ENCODE peak calls at places on chromosome 17, in five cellular contexts. X is HepG2, S is K562, D is A549, M is GM12878. F is an unnamed sample.

GRCh38 chr17:47846741-47847340 is 4.1 kb downstream of the SP6 start:
- DNase-seq in D (no peak), X (no peak), M (no peak), S (no peak), F (peak)

GRCh38 chr17:29003289-29003688 is 2.5 kb downstream of the SEZ6 start:
- DNase-seq in X (no peak), S (no peak), M (no peak), D (no peak), F (no peak)

GRCh38 chr17:39738568-39738901 is 797 bp downstream of the GRB7 start:
- DNase-seq in X (peak), S (peak), D (peak), M (no peak), F (peak)

GRCh38 chr17:14590458-14591250 is 289.8 kb downstream of the HS3ST3B1 start:
- DNase-seq in S (no peak), D (no peak), M (no peak), X (no peak), F (no peak)

GRCh38 chr17:58813712-58814111 is 58.1 kb downstream of the PPM1E start:
- DNase-seq in X (no peak), M (no peak), S (no peak), D (no peak), F (no peak)

GRCh38 chr17:74773871-74774286 is 2.3 kb downstream of the NAT9 start:
- DNase-seq in M (no peak), S (no peak), X (peak), D (no peak), F (no peak)

GRCh38 chr17:56451629-56452028 is 141.9 kb upstream of the NOG start:
- DNase-seq in D (no peak), M (no peak), X (no peak), S (no peak), F (no peak)

GRCh38 chr17:77206557-77206956 is 65.8 kb downstream of the SEC14L1 start:
- DNase-seq in X (no peak), D (no peak), S (no peak), M (no peak), F (no peak)

GRCh38 chr17:42402121-42402516 is 13.9 kb upstream of the STAT3 start:
- DNase-seq in S (no peak), D (no peak), X (no peak), M (no peak), F (no peak)

GRCh38 chr17:30950669-30951399 is 20.0 kb upstream of the RNF135 start:
- DNase-seq in S (no peak), X (peak), D (peak), M (no peak), F (no peak)

GRCh38 chr17:19303367-19303776 is 59.2 kb downstream of the B9D1 start:
- DNase-seq in M (no peak), D (no peak), X (no peak), S (no peak), F (no peak)

GRCh38 chr17:46795379-46795952 is 23.0 kb downstream of the WNT3 start:
- DNase-seq in S (peak), D (peak), X (peak), M (no peak), F (no peak)

GRCh38 chr17:30905742-30906100 is 317 bp downstream of the TEFM start:
- DNase-seq in X (no peak), D (no peak), S (peak), M (no peak), F (peak)

GRCh38 chr17:68096111-68096510 is 60.6 kb downstream of the KPNA2 start:
- DNase-seq in M (no peak), D (no peak), X (no peak), S (no peak), F (no peak)

GRCh38 chr17:54013117-54013516 is 190.4 kb downstream of the KIF2B start:
- DNase-seq in X (no peak), M (no peak), D (no peak), S (no peak), F (peak)

GRCh38 chr17:77471984-77472836 is 331.4 kb downstream of the SEC14L1 start:
- DNase-seq in X (no peak), M (no peak), D (no peak), S (no peak), F (peak)

GRCh38 chr17:17737938-17738894 is 57.0 kb downstream of the RAI1 start:
- DNase-seq in S (no peak), D (peak), X (no peak), M (no peak), F (peak)

GRCh38 chr17:35540589-35541404 is 3.3 kb upstream of the SLFN12L start:
- DNase-seq in X (no peak), S (no peak), M (no peak), D (no peak), F (no peak)

GRCh38 chr17:78289802-78290363 is 58.5 kb downstream of the TMEM235 start:
- DNase-seq in S (peak), X (peak), M (peak), D (peak), F (peak)

GRCh38 chr17:82655038-82655479 is 6.8 kb upstream of the WDR45B start:
- DNase-seq in S (no peak), X (no peak), M (no peak), D (peak), F (no peak)

DNA sequence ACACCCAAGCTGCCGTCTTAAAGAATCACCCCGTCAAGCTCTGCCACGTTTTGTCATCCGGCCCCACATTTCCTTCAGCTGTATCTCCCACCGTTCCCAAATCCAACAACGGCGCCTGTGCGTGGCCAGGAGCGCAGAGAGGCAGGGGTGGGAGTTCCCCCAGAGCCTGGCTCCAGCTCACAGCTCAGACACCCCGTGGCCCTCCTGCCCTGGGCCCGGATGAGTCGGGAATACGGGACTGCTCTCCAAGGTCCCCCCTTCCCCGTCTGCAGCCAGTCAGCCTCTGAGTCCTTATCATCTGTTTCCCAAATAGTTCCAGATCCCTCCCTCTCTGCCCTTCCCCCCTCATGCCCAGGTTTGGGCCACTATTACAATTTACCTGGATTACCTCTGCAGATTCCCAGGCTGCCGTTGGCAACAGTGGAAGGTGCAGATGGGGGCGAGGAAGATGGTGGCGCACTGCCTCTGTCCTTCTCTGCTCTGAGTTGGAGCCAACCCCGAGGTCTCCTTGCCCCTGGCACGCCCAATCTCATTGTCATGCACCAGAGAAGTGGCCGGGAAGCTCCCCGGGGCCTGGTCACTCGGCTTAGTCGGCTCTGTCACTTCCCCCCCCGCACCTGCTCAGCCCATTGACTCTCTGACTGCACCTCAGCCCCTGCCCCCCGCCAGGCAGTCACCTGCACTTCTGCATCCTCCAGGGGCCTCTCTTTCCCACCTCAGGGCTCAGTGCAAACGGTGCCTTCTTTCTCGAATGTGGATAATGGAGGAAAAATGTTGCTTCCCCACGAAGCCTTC is 18.3 kb upstream of the RPTOR start:
- DNase-seq in D (no peak), S (no peak), X (no peak), M (no peak), F (peak)
- H3K4me2 ChIP-seq in D (peak), S (no peak), X (no peak), M (no peak), F (no peak)

GRCh38 chr17:933168-934083 is 46.1 kb downstream of the NXN start:
- DNase-seq in S (peak), M (no peak), X (peak), D (peak), F (peak)
- TF ChIP-seq JUNB in S (no peak), M (no peak), X (peak), D (peak), F (no peak)

DNA sequence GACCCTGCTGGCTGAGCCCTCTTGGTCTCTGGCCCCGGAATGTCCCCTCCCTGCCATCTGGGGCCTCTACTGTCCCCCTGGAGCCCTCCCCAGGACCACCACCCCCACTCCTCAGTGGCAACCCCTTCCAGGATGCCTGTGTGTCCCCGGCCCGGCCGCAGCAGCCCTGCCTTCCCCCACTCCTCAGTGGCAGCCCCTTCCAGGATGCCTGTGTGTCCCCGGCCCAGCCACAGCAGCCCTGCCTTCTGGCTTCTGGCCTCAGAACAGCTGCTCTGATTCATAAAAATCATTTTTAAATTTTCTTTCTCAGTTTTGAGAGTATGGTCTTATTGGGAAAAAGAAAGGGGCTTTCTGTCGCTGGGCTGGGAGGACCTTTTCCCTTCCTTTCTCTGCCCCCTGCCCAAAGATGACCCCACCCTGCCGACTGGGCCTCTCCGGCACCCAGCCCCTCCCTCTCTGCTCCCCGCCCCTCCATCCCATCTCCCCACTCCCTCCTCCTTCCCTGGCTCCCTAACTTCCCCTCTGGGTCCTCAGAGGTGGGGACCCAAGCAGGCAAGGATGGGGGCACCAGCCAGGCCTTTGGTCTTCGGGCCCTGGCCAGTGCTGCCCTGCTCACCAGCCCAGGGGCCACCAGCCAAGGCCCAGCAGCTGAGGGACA is 40.5 kb downstream of the BAHCC1 start:
- DNase-seq in M (no peak), S (no peak), X (no peak), D (no peak), F (no peak)
- H3K4me2 ChIP-seq in M (no peak), S (no peak), X (no peak), D (no peak), F (no peak)

GRCh38 chr17:1621273-1621954 is 7.2 kb downstream of the SLC43A2 start:
- DNase-seq in S (no peak), D (no peak), M (no peak), X (peak), F (no peak)

GRCh38 chr17:1620486-1620885 is 8.1 kb downstream of the SLC43A2 start:
- DNase-seq in M (no peak), D (no peak), S (no peak), X (no peak), F (no peak)

GRCh38 chr17:1623057-1623456 is 5.6 kb downstream of the SLC43A2 start:
- DNase-seq in M (no peak), X (no peak), S (no peak), D (no peak), F (no peak)

GRCh38 chr17:1612400-1612799 is 16.2 kb downstream of the SLC43A2 start:
- DNase-seq in S (no peak), D (no peak), M (no peak), X (no peak), F (no peak)

DNA sequence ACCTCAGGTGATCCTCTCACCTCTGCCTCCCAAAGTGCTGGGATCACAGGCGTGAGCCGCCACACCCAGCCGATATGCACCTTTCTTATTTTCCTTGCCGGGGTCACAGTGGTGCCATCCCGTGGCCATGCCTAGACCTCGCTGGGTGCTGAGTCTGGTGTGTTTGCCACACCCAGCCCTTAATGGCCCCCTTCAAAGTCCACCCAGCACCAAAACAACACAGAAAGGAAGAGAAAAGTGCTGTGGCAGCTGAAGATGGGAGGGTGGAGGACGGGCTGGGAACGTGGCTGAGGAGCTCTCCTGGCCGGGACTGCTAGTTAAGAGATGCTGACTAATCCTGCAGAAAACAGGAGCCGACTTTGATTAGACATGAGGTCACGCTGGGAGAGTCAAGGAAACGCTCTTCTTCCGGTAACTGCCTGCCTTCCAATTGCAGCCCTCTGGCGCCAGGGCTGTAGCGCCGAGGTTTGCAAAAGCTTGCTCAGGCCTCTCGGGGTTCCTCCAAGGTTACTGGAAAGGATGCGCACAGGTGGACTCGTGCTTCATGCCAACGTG is 10.9 kb downstream of the SLC43A2 start:
- DNase-seq in M (no peak), S (peak), X (no peak), D (peak), F (no peak)
- TF ChIP-seq JUNB in M (no peak), S (no peak), X (no peak), D (no peak), F (no peak)

DNA sequence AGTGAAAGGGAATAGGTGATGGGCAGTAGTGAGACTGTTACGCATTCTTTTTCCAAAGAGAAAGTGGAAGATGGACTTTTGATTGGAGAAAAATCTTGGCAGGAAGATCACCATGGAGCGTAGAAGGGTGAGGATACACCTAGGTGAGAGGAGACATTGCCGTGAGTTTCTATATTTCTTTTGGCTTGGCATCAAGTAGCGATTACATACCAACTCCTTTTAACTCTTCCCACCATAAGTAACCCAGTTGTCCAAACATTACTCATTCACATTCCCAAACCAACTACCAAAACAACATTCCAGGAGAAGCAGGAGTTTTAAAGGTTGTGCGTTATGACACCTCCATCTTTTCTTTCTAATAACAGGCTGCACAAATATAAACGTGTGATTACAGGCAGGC is 10.7 kb upstream of the KRT28 start:
- DNase-seq in M (no peak), S (no peak), D (peak), X (peak), F (no peak)
- H3K4me2 ChIP-seq in M (no peak), S (no peak), D (peak), X (no peak), F (no peak)

GRCh38 chr17:65088621-65089385 is 32.3 kb upstream of the GNA13 start:
- DNase-seq in S (no peak), X (no peak), M (no peak), D (no peak), F (no peak)

GRCh38 chr17:65081439-65081838 is 24.9 kb upstream of the GNA13 start:
- DNase-seq in D (no peak), M (no peak), X (no peak), S (no peak), F (no peak)

GRCh38 chr17:65086465-65086864 is 29.9 kb upstream of the GNA13 start:
- DNase-seq in X (no peak), S (no peak), D (no peak), M (no peak), F (no peak)

GRCh38 chr17:65079489-65079900 is 23.0 kb upstream of the GNA13 start:
- DNase-seq in S (no peak), X (no peak), D (no peak), M (no peak), F (peak)

GRCh38 chr17:65085397-65085796 is 28.9 kb upstream of the GNA13 start:
- DNase-seq in M (no peak), D (peak), X (no peak), S (no peak), F (peak)
- TF ChIP-seq JUNB in M (no peak), D (no peak), X (no peak), S (no peak), F (no peak)

DNA sequence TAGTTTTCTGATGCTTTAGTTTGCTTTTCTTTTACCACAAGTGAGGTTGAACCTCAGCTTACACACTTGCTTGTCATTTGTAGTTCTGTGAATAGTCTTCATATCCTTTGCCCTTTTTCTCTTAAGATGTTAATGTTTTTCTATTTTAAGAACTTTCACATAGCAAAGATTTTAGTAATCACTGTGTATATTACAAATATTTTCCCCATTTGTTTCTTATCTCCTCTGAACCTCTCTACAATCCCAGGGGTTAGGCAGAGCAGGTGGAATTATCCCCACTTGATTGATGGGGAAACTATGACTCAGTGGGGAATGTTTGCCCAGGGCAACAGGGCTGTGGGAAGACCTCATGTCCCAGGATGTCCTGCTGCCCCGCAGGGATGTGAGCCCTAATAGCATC is 11.7 kb upstream of the MYH3 start:
- DNase-seq in D (peak), X (no peak), S (no peak), M (no peak), F (no peak)
- H3K4me2 ChIP-seq in D (no peak), X (no peak), S (no peak), M (no peak), F (no peak)

DNA sequence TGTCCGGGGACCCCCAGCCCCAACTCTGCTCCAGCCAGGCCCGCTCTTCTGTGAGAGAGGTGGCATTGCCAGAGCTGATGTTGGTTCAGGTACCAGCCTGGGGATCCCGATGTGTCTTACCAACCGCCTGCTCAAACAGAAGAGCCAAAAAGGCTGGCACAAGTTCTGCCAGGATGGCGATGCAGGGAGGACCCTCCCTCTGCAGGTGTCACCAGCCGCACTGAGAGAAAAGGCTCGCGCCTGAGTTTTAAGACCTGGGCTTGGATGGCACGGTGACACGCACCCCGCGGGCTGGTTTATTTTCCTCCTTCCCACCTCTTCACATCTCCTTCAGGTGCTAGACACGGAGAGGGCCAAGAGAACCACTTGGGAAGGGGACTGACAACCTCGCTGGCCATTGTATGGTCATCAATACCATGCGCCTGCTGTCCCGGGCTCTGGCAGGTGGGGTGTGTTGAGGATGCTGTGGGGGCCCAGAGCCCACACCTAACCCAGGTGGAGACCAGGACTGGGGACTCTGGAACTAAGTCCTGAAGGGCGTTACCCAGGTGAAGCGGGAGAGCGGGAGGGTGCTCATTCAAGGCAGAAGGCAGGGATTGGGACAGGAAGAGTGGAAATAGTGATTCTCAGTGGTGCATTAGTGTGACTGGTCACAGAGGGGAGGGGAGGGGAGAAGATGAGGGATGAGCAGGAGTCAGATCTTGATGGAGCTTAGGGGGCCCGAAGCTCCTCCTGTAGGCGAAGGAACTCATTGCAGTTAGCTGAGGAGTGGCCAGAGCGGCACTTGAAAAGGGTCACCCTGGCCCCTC is 16.3 kb downstream of the FOXJ1 start:
- DNase-seq in S (peak), D (peak), M (no peak), X (no peak), F (peak)
- TF ChIP-seq JUNB in S (no peak), D (no peak), M (no peak), X (no peak), F (no peak)

F was measured in GM23338.